ENCODE peak calls at places on chromosomes 5 and 9, in four cellular contexts. H is EH, K is Calu3, M is amniotic stem cell. T is an unnamed sample.

GRCh38 chr9:133148351-133149129 is 15.2 kb downstream of the GBGT1 start:
- DNase-seq in H (peak; percentile 51), K (no peak), M (no peak), T (no peak)

GRCh38 chr9:73073337-73074175 is 78.1 kb upstream of the ANXA1 start:
- DNase-seq in H (peak; percentile 88), K (no peak), M (no peak), T (no peak)

GRCh38 chr9:134940236-134941208 is 22.8 kb upstream of the FCN1 start:
- DNase-seq in H (no peak), K (no peak), M (no peak), T (no peak)

GRCh38 chr5:153458266-153458665 is 32.2 kb upstream of the GRIA1 start:
- DNase-seq in H (no peak), K (no peak), M (no peak), T (no peak)

GRCh38 chr5:156850206-156850751 is at the start of gene PPP1R2B:
- DNase-seq in H (no peak), K (no peak), M (no peak), T (no peak)

GRCh38 chr5:45038366-45038987 is 229.7 kb downstream of the MRPS30 start:
- DNase-seq in H (peak; percentile 3), K (peak; percentile 2), M (no peak), T (no peak)

GRCh38 chr9:129263836-129264235 is 85.8 kb upstream of the IER5L start:
- DNase-seq in H (no peak), K (no peak), M (no peak), T (no peak)

GRCh38 chr9:18437315-18438200 is 36.4 kb upstream of the ADAMTSL1 start:
- DNase-seq in H (peak; percentile 87), K (no peak), M (no peak), T (no peak)

GRCh38 chr5:111299067-111299481 is 74.9 kb downstream of the CAMK4 start:
- DNase-seq in H (no peak), K (no peak), M (no peak), T (no peak)

GRCh38 chr9:114900937-114901802 is 29.2 kb downstream of the TNFSF8 start:
- DNase-seq in H (peak; percentile 86), K (no peak), M (no peak), T (peak; percentile 71)

GRCh38 chr5:82512025-82512424 is 233.9 kb upstream of the RPS23 start:
- DNase-seq in H (no peak), K (no peak), M (no peak), T (no peak)

GRCh38 chr5:145470382-145470979 is 364.7 kb downstream of the PRELID2 start:
- DNase-seq in H (no peak), K (no peak), M (no peak), T (no peak)

GRCh38 chr5:2740849-2741555 is 10.5 kb downstream of the IRX2 start:
- DNase-seq in H (no peak), K (no peak), M (no peak), T (no peak)

GRCh38 chr9:573551-574410 is 267.7 kb upstream of the DMRT1 start:
- DNase-seq in H (no peak), K (no peak), M (no peak), T (no peak)

GRCh38 chr5:172164773-172165212 is 23.2 kb downstream of the STK10 start:
- DNase-seq in H (no peak), K (no peak), M (no peak), T (no peak)

GRCh38 chr5:84411832-84412605 is 27.3 kb upstream of the EDIL3 start:
- DNase-seq in H (no peak), K (no peak), M (no peak), T (no peak)

GRCh38 chr5:9212605-9213004 is 333.3 kb downstream of the SEMA5A start:
- DNase-seq in H (peak; percentile 63), K (no peak), M (no peak), T (no peak)

GRCh38 chr5:121969660-121970295 is 8.0 kb downstream of the SRFBP1 start:
- DNase-seq in H (peak; percentile 43), K (no peak), M (no peak), T (no peak)

GRCh38 chr5:180090098-180090768 is 18.7 kb upstream of the RNF130 start:
- DNase-seq in H (peak; percentile 62), K (peak; percentile 88), M (no peak), T (peak; percentile 20)

GRCh38 chr5:134563962-134564361 is 38.5 kb downstream of the JADE2 start:
- DNase-seq in H (no peak), K (no peak), M (no peak), T (no peak)

GRCh38 chr9:136936645-136937170 is 7.8 kb downstream of the FBXW5 start:
- DNase-seq in H (no peak), K (no peak), M (no peak), T (no peak)

GRCh38 chr5:95801532-95801931 is 21.0 kb downstream of the GLRX start:
- DNase-seq in H (no peak), K (no peak), M (no peak), T (no peak)

GRCh38 chr5:35671516-35671915 is 53.9 kb downstream of the SPEF2 start:
- DNase-seq in H (no peak), K (no peak), M (no peak), T (no peak)

GRCh38 chr9:34072868-34073590 is 24.3 kb upstream of the UBAP2 start:
- DNase-seq in H (peak; percentile 82), K (peak; percentile 51), M (peak; percentile 13), T (peak; percentile 93)

T was measured in AG04450.